ENCODE peak calls at places on chromosomes 1 and 21, in six cellular contexts. L is pancreas, C is PC-9, Z is endodermal cell, S is Panc1, D is K562. A is an unnamed sample.

GRCh38 chr1:174954686-174955669 is 44.8 kb upstream of the CACYBP start:
- DNase-seq in S (no peak), Z (no peak), D (no peak), C (no peak), L (no peak), A (no peak)

GRCh38 chr1:112689196-112689841 is 14.9 kb downstream of the MOV10 start:
- DNase-seq in S (no peak), L (no peak), C (no peak), D (no peak), Z (no peak), A (no peak)

GRCh38 chr1:31987231-31987630 is 26.4 kb upstream of the KHDRBS1 start:
- DNase-seq in D (no peak), L (no peak), C (no peak), Z (peak; percentile 72), S (no peak), A (no peak)

GRCh38 chr1:218664385-218665170 is 319.4 kb downstream of the TGFB2 start:
- DNase-seq in S (no peak), L (no peak), Z (no peak), C (no peak), D (no peak), A (peak; percentile 55)

GRCh38 chr1:173473599-173474011 is 3.5 kb upstream of the PRDX6 start:
- DNase-seq in S (no peak), Z (no peak), L (no peak), D (no peak), C (no peak), A (peak; percentile 64)

GRCh38 chr1:20590313-20590777 is 1.4 kb downstream of the CDA start:
- DNase-seq in L (no peak), D (no peak), Z (no peak), S (no peak), C (no peak), A (no peak)

GRCh38 chr21:34845521-34846213 is 176.9 kb downstream of the CLIC6 start:
- DNase-seq in S (peak; percentile 27), Z (peak; percentile 23), C (peak; percentile 72), L (no peak), D (no peak), A (peak; percentile 95)

GRCh38 chr1:24410750-24411149 is 2.8 kb downstream of the STPG1 start:
- DNase-seq in Z (no peak), L (no peak), D (no peak), S (no peak), C (no peak), A (no peak)

GRCh38 chr1:12314328-12314903 is 84.6 kb downstream of the VPS13D start:
- DNase-seq in L (no peak), D (peak; percentile 29), S (no peak), C (no peak), Z (no peak), A (no peak)

GRCh38 chr1:171090604-171091003 is at the start of gene FMO3:
- DNase-seq in D (no peak), L (no peak), Z (no peak), C (no peak), S (no peak), A (no peak)

GRCh38 chr1:24903955-24904730 is 25.9 kb downstream of the RUNX3 start:
- DNase-seq in C (no peak), L (no peak), S (no peak), Z (no peak), D (no peak), A (no peak)

GRCh38 chr1:6149597-6149996 is 30.5 kb downstream of the CHD5 start:
- DNase-seq in S (no peak), D (no peak), C (no peak), Z (no peak), L (no peak), A (no peak)

GRCh38 chr1:182789138-182790076 is at the start of gene NPL:
- DNase-seq in Z (peak; percentile 89), S (no peak), C (peak; percentile 75), L (peak; percentile 81), D (peak; percentile 83), A (peak; percentile 75)

GRCh38 chr1:234398849-234399381 is 25.7 kb downstream of the COA6 start:
- DNase-seq in L (no peak), Z (no peak), S (no peak), D (no peak), C (no peak), A (peak; percentile 16)

GRCh38 chr1:221541296-221541695 is 200.6 kb downstream of the DUSP10 start:
- DNase-seq in Z (no peak), L (no peak), D (no peak), S (no peak), C (no peak), A (no peak)

GRCh38 chr1:31627301-31627929 is 9.9 kb downstream of the HCRTR1 start:
- DNase-seq in Z (no peak), C (no peak), D (no peak), L (peak; percentile 78), S (no peak), A (peak; percentile 33)

GRCh38 chr1:13808729-13809131 is 108.7 kb downstream of the PRDM2 start:
- DNase-seq in C (no peak), L (no peak), D (peak; percentile 90), Z (no peak), S (no peak), A (peak; percentile 9)

GRCh38 chr21:41850085-41850484 is 29.1 kb downstream of the PRDM15 start:
- DNase-seq in S (no peak), L (no peak), Z (no peak), C (no peak), D (no peak), A (no peak)

GRCh38 chr1:169574336-169574735 is 11.9 kb downstream of the F5 start:
- DNase-seq in L (no peak), Z (no peak), S (no peak), C (no peak), D (no peak), A (no peak)

GRCh38 chr1:15965228-15965767 is 10.6 kb downstream of the ZBTB17 start:
- DNase-seq in Z (no peak), C (no peak), S (no peak), D (no peak), L (no peak), A (peak; percentile 32)

GRCh38 chr1:21932127-21932526 is 5.0 kb downstream of the HSPG2 start:
- DNase-seq in C (no peak), L (peak; percentile 4), Z (no peak), D (no peak), S (no peak), A (peak; percentile 48)

GRCh38 chr1:21930629-21931170 is 6.4 kb downstream of the HSPG2 start:
- DNase-seq in S (no peak), Z (no peak), C (no peak), L (no peak), D (no peak), A (no peak)

GRCh38 chr1:21929951-21930615 is 7.0 kb downstream of the HSPG2 start:
- DNase-seq in S (no peak), D (no peak), C (no peak), Z (no peak), L (no peak), A (no peak)

GRCh38 chr1:21933397-21934248 is 3.5 kb downstream of the HSPG2 start:
- DNase-seq in S (no peak), C (peak; percentile 69), Z (peak; percentile 85), D (no peak), L (peak; percentile 71), A (peak; percentile 89)

GRCh38 chr1:21931171-21932093 is 5.7 kb downstream of the HSPG2 start:
- DNase-seq in S (no peak), L (peak; percentile 71), C (peak; percentile 94), D (no peak), Z (peak; percentile 74), A (peak; percentile 71)
- H3K4me1 ChIP-seq in S (peaks cover 64% of the 10 kb centered on the region), L (no peaks in the 10 kb centered on the region), C (peaks cover 53% of the 10 kb centered on the region), D (peaks cover 72% of the 10 kb centered on the region), Z (peaks cover 21% of the 10 kb centered on the region), A (peaks cover 49% of the 10 kb centered on the region)

DNA sequence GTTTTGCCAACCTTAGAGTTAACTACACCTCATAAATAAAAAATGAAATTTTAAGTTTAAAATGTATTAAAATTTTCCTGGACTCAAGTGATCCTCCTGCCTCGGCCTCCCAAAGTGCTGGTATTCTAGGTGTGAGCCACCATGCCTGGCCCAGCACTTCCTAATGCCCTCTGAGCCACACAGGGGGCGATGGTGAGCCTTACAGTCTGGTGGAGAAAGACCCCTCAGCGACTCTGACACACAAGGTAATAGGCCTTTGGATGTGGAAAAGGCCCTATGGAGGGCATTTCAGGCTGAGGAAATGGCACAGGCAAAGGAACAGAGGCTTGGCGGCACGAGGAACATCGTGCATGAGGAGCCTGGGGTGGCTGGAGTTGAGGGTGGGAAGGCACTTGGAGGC is 6.7 kb downstream of the CITED4 start:
- DNase-seq in Z (peak; percentile 77), D (no peak), S (no peak), C (no peak), L (no peak), A (no peak)
- TF ChIP-seq CTCF in Z (peak; percentile 70), D (peak; percentile 53), S (peak; percentile 72), C (no peak), L (no peak), A (peak; percentile 19)

DNA sequence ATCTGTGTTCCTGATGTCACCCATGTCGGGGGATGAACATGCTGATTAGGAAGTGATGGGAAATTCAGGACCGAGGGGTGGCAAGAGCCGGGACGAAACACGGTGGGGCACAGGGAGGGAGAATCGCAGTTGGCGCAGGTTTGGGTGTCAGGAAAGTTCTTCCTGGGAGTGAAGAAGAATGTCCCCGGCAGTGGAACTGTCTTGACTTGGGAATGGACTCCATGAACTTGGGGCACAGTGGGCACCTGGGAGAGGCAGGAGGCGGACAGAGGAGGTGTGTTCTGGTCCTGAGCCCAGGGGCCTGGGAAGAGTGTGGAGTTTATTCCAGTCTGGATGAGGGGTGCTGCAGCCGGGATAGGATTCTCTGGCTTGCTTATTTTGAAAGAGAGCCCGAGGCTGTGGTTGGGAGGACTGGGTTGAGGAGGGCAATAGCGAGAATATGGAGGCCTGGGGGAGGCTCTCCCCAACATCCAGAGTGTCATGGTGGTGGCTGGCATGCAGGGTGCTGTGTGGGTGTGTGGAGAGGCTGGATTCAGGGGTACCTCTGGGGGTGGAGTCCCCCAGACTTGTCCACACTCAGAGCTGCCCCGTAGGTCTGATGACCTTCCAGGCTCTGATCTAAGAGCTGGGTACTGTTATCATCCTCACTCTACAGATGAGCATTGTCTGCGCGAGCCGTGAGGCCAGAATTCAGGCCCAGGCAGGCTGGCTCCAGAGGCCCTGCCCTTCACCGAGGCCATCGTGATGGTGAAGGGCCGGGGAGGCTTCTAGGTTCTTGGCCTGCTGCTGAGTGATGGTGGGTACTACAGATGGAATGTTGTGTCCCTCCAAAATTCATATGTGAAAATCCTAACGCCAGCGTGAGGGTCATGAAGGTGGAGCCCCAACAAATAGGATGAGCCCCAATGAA is 274.5 kb upstream of the C1orf174 start:
- DNase-seq in S (no peak), C (no peak), Z (no peak), D (peak; percentile 12), L (no peak), A (no peak)
- H3K4me1 ChIP-seq in S (no peaks in the 10 kb centered on the region), C (no peaks in the 10 kb centered on the region), Z (peaks cover 2% of the 10 kb centered on the region), D (no peaks in the 10 kb centered on the region), L (no peaks in the 10 kb centered on the region), A (no peaks in the 10 kb centered on the region)

GRCh38 chr1:63537940-63538339 is 14.6 kb downstream of the EFCAB7 start:
- DNase-seq in D (no peak), L (no peak), Z (no peak), C (no peak), S (no peak), A (no peak)
- TF ChIP-seq CTCF in D (peak; percentile 66), L (peak; percentile 11), Z (peak; percentile 67), C (peak; percentile 77), S (no peak), A (peak; percentile 49)

A was measured in mammary epithelial cell.